ENCODE peak calls at places on chromosomes 12 and 14, in six cellular contexts. I, C, K, S, V and E are unnamed samples.

GRCh38 chr12:117192057-117192456 is 1.8 kb upstream of the FBXO21 start:
- DNase-seq in I (peak; percentile 61), K (no peak), C (no peak), V (no peak), S (no peak), E (peak; percentile 55)

GRCh38 chr12:54624316-54625279 is 10.1 kb downstream of the LACRT start:
- DNase-seq in K (no peak), V (no peak), C (no peak), I (no peak), S (no peak), E (no peak)

GRCh38 chr12:50192908-50193307 is 25.7 kb upstream of the CERS5 start:
- DNase-seq in S (no peak), I (no peak), V (no peak), K (peak; percentile 93), C (no peak), E (no peak)

GRCh38 chr12:76346798-76347420 is 1.3 kb downstream of the BBS10 start:
- DNase-seq in S (peak; percentile 78), I (no peak), V (no peak), C (no peak), K (peak; percentile 79), E (peak; percentile 43)

GRCh38 chr12:96501139-96501741 is 11.9 kb downstream of the CFAP54 start:
- DNase-seq in C (no peak), I (no peak), V (no peak), K (peak; percentile 61), S (peak; percentile 48), E (peak; percentile 88)

GRCh38 chr14:104433401-104434213 is 146.0 kb upstream of the C14orf180 start:
- DNase-seq in S (no peak), I (no peak), V (no peak), K (no peak), C (no peak), E (no peak)

GRCh38 chr12:55700255-55701018 is 7.3 kb downstream of the ITGA7 start:
- DNase-seq in V (no peak), C (no peak), S (no peak), K (peak; percentile 39), I (no peak), E (no peak)

GRCh38 chr12:51687142-51687935 is 96.3 kb downstream of the SCN8A start:
- DNase-seq in V (no peak), K (peak; percentile 59), I (no peak), C (no peak), S (no peak), E (no peak)

GRCh38 chr12:52006726-52007157 is at the start of gene TAMALIN:
- DNase-seq in C (peak; percentile 68), S (peak; percentile 79), K (peak; percentile 53), I (no peak), V (no peak), E (peak; percentile 57)

GRCh38 chr12:1189163-1189562 is 198.1 kb downstream of the ERC1 start:
- DNase-seq in K (no peak), C (no peak), V (no peak), I (peak; percentile 85), S (no peak), E (peak; percentile 6)

DNA sequence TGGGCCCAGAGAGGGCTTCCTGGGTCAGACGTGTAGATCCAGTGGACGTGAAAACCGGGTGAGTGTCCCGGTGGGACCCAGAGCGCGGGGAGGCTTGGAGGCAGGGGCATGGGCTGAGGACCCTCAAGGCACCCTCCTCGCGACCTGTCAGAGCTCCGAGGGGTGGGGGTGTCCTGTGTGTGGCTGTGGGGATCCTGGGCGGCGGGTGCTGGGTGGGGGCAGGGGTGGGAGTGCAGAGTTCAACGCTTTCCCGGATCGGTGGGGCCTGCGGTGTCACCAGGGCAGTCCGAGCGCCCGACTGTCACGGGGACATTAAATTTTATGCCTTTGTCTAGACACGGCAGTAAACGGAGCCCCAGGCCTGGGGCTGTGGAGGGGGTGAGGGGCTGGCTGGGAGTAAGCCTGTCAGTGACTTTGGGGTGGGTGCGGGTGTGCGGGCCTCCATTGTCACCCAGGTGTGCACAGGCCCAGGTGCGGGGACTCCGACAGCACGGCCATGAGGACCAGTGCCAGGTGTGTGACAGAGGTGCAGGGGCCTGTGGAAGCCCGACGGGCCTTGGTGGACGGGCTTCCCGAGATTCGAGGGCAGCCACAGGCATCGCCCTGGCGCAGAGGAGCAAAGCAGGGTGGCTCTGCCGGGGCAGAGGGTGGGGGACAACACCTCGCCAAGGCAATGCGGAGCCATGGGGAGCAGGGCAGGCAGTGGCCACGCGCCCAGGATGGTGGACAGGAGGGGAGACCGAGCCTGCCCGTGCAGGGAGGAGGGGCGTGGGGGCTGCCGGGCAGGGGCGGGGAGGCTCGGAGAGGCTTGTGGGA is 1.2 kb downstream of the TMEM121 start:
- DNase-seq in S (no peak), C (no peak), V (no peak), K (no peak), I (no peak), E (no peak)
- H3K18ac ChIP-seq in S (peak overlapping the region; percentile 51), C (peak overlapping the region; percentile 97), V (no peak overlapping the region), K (no peak overlapping the region), I (no peak overlapping the region), E (no peak overlapping the region)

DNA sequence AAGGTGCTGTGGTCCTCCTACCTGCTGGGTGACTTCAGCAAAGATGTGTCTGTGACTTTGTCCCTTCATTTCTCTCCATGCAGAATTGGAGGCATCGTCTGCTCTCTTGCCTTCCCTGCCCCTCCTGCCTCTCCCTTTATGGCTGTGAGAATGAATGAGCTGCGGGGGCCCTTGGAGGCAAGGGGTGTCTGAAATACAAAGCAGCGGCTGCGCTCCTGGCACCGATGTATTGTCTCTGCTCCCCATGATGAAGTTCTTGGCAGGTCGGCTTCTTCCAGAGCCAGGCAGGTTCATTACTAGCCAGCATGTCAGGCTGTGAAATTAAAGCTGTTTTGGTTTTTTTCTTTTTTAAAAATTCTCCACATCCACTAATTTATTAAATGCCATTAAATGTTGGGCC is 194.5 kb downstream of the TSPAN9 start:
- DNase-seq in V (no peak), S (no peak), K (no peak), C (no peak), I (no peak), E (no peak)
- H2AK5ac ChIP-seq in V (no peak overlapping the region), S (no peak overlapping the region), K (no peak overlapping the region), C (no peak overlapping the region), I (no peak overlapping the region), E (no peak overlapping the region)

GRCh38 chr14:68951800-68952540 is 27.1 kb downstream of the ACTN1 start:
- DNase-seq in I (no peak), K (no peak), V (no peak), S (no peak), C (no peak), E (no peak)
- H3K4me3 ChIP-seq in I (no peak overlapping the region), K (no peak overlapping the region), V (no peak overlapping the region), S (peak overlapping the region; percentile 68), C (no peak overlapping the region), E (no peak overlapping the region)

DNA sequence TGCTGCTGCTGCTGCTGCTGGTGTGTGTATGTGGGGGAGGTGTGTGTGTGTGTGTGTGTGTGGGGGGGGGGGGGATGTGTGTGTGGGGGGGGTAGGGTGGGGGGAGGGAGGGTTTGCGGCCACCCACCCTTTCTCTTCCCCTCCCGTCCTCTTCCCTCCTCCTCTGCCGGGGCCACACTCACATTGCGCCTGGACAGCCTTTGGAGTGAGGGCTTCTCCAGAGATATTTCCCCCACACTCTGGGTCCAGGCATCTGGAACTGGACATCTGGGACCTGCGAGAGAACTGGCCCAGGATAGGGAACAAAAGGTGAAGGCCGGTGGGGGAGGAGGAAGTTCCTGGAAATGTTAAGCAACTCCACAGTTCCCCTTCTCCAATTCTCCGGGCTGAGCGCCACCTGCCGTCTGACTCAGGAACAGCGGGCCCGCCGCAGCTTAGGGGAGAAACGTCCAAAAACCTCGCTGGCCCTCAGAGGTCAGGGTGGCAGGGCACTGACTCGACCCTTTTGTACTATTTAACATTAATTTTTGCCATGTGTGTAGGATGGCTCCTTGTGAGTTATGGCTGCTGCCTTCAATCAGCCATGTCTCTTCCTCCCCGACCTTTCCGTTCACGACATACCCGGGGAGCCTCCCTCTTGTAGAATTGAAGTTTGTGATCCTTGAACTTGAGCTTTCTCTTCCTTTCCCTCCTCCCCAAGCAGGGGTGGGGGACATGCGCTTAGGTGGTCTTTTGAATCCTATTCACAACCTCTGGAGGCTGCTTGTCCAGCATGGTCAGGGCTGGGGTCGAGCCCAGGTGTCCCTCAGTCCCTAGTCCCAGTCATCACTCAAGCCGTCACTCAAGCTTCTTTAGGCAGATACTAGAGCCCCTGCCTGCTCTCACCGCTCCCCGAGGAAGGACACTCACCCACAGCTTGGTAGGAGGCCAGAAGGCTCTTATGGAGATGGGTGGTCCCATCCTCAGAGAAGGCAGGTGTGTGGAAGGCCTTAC is at the start of gene C1RL:
- DNase-seq in C (peak; percentile 84), K (peak; percentile 77), I (peak; percentile 76), S (peak; percentile 90), V (peak; percentile 53), E (peak; percentile 92)
- H3K18ac ChIP-seq in C (peak within 1 kb of the TSS; percentile 94), K (peak within 1 kb of the TSS; percentile 99), I (peak within 1 kb of the TSS; percentile 91), S (peak within 1 kb of the TSS; percentile 92), V (peak within 1 kb of the TSS; percentile 81), E (peak within 1 kb of the TSS; percentile 82)

GRCh38 chr12:106580671-106581508 is 1.9 kb upstream of the RFX4 start:
- DNase-seq in I (no peak), V (no peak), C (no peak), K (no peak), S (no peak), E (peak; percentile 3)
- H2AK5ac ChIP-seq in I (no peak overlapping the region), V (no peak overlapping the region), C (no peak overlapping the region), K (no peak overlapping the region), S (no peak overlapping the region), E (no peak overlapping the region)

GRCh38 chr14:65027127-65027799 is 40.6 kb downstream of the FNTB start:
- DNase-seq in C (no peak), I (no peak), S (no peak), K (no peak), V (no peak), E (no peak)

GRCh38 chr14:65024957-65025356 is 38.3 kb downstream of the FNTB start:
- DNase-seq in K (no peak), V (no peak), I (no peak), S (no peak), C (no peak), E (no peak)

GRCh38 chr14:65026526-65026925 is 39.8 kb downstream of the FNTB start:
- DNase-seq in I (no peak), V (no peak), C (no peak), K (no peak), S (no peak), E (no peak)

GRCh38 chr14:65028937-65029336 is 42.2 kb downstream of the FNTB start:
- DNase-seq in S (no peak), C (no peak), V (no peak), I (no peak), K (peak; percentile 32), E (no peak)

DNA sequence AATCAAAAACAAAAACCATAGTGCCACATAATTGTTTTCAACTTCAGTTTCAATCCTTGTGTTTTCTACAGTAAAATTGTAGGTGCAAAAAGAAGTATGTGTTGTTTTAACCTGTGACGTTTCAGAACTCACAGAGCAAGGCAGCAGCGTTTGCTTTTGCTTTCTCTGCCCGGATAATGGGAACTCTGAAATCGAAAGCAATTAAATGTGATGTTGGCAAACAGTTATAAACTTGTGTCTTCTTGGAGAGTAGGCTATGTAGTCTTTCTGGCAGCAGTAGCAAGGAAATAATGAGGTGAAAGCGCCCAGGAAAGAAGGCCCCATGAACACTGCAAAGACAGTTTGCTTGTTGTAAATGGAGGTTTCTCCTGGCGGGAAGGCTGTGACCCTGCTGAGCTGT is 39.1 kb downstream of the FNTB start:
- DNase-seq in S (no peak), C (no peak), K (peak; percentile 10), I (no peak), V (no peak), E (no peak)
- H3K4me3 ChIP-seq in S (no peak overlapping the region), C (no peak overlapping the region), K (no peak overlapping the region), I (no peak overlapping the region), V (no peak overlapping the region), E (no peak overlapping the region)

GRCh38 chr14:67268456-67269115 is 27.4 kb downstream of the PALS1 start:
- DNase-seq in V (peak; percentile 79), C (peak; percentile 68), S (peak; percentile 44), K (peak; percentile 20), I (peak; percentile 42), E (peak; percentile 94)
- H3K18ac ChIP-seq in V (no peak overlapping the region), C (no peak overlapping the region), S (no peak overlapping the region), K (no peak overlapping the region), I (no peak overlapping the region), E (no peak overlapping the region)